ENCODE peak calls at places on chromosomes 1 and 21, in nine cellular contexts. V is AG09319; O is activated CD4-positive, alpha-beta T cell treated with anti-CD3 and anti-CD28 coated beads, Interleukin-2, amount 10 ng/mL, durations not matched to agents 7 days and 5 days; Q is H54; X is SK-N-SH; W is fibroblast of the aortic adventitia; Z is choroid plexus epithelial cell; T is foreskin fibroblast; D is SW480. A is an unnamed sample.

GRCh38 chr1:55632906-55633305 is 417.7 kb upstream of the USP24 start:
- DNase-seq in W (no peak), T (no peak), Q (no peak), X (no peak), O (no peak), D (no peak), Z (peak; percentile 54), V (no peak), A (no peak)

GRCh38 chr21:41156128-41156527 is 11.8 kb upstream of the BACE2 start:
- DNase-seq in Z (no peak), X (no peak), T (no peak), Q (no peak), D (no peak), V (no peak), O (no peak), W (no peak), A (no peak)

GRCh38 chr1:225963735-225964530 is 22.9 kb upstream of the LEFTY2 start:
- DNase-seq in D (no peak), W (no peak), Z (no peak), V (no peak), O (no peak), T (no peak), X (no peak), Q (no peak), A (no peak)

GRCh38 chr1:212606734-212607205 is 1.8 kb upstream of the ATF3 start:
- DNase-seq in V (no peak), W (no peak), T (no peak), O (peak; percentile 76), D (peak; percentile 78), X (peak; percentile 47), Q (no peak), Z (no peak), A (no peak)

GRCh38 chr1:196997428-196997827 is 20.1 kb downstream of the CFHR5 start:
- DNase-seq in D (no peak), Z (peak; percentile 87), W (peak; percentile 94), Q (no peak), T (no peak), X (no peak), O (no peak), V (peak; percentile 1), A (peak; percentile 92)

GRCh38 chr1:27141266-27142003 is 13.5 kb downstream of the SLC9A1 start:
- DNase-seq in T (no peak), Q (no peak), V (no peak), X (no peak), W (no peak), Z (no peak), D (peak; percentile 79), O (no peak), A (no peak)

GRCh38 chr1:39688706-39689105 is 2.5 kb downstream of the HPCAL4 start:
- DNase-seq in D (peak; percentile 17), V (no peak), T (no peak), X (no peak), W (no peak), Z (no peak), O (no peak), Q (no peak), A (no peak)

GRCh38 chr1:231319080-231319479 is 18.6 kb downstream of the EXOC8 start:
- DNase-seq in T (no peak), X (no peak), Z (no peak), V (no peak), O (no peak), Q (no peak), D (no peak), W (no peak), A (no peak)

GRCh38 chr1:27473755-27474154 is 16.2 kb downstream of the WASF2 start:
- DNase-seq in W (no peak), O (no peak), Q (no peak), Z (no peak), X (no peak), D (no peak), T (no peak), V (no peak), A (no peak)

GRCh38 chr1:17440827-17441168 is 1.3 kb upstream of the RCC2 start:
- DNase-seq in X (no peak), D (peak; percentile 20), V (no peak), Z (no peak), W (no peak), Q (no peak), T (no peak), O (no peak), A (no peak)

GRCh38 chr1:40014812-40015594 is 25.5 kb upstream of the CAP1 start:
- DNase-seq in D (peak; percentile 53), O (no peak), V (no peak), T (peak; percentile 84), Q (peak; percentile 81), W (peak; percentile 82), X (no peak), Z (peak; percentile 83), A (peak; percentile 53)

GRCh38 chr1:68049941-68050878 is at the start of gene DIRAS3:
- DNase-seq in D (peak; percentile 13), X (peak; percentile 34), O (no peak), V (no peak), Z (peak; percentile 68), Q (no peak), W (peak; percentile 52), T (peak; percentile 35), A (peak; percentile 28)

GRCh38 chr1:33086384-33086850 is 5.5 kb downstream of the AZIN2 start:
- DNase-seq in D (peak; percentile 68), X (peak; percentile 80), V (peak; percentile 49), Z (peak; percentile 92), Q (no peak), T (peak; percentile 49), W (peak; percentile 86), O (peak; percentile 53), A (peak; percentile 88)

GRCh38 chr1:1833916-1834325 is 55.7 kb upstream of the NADK start:
- DNase-seq in X (no peak), T (peak; percentile 8), V (no peak), Q (no peak), O (no peak), D (no peak), Z (peak; percentile 71), W (no peak), A (peak; percentile 67)

GRCh38 chr1:57623039-57623790 is 199.4 kb upstream of the DAB1 start:
- DNase-seq in Z (peak; percentile 64), Q (peak; percentile 7), W (no peak), V (no peak), T (no peak), D (peak; percentile 85), O (no peak), X (no peak), A (peak; percentile 42)

GRCh38 chr1:17632106-17632505 is 92.6 kb downstream of the ARHGEF10L start:
- DNase-seq in Q (no peak), Z (no peak), X (no peak), T (no peak), O (no peak), V (no peak), D (no peak), W (no peak), A (no peak)

GRCh38 chr1:201535778-201536245 is 3.1 kb upstream of the NAV1 start:
- DNase-seq in T (no peak), W (peak; percentile 56), D (no peak), Z (no peak), Q (no peak), X (no peak), V (no peak), O (no peak), A (no peak)

GRCh38 chr1:177032434-177032833 is 132.1 kb downstream of the ASTN1 start:
- DNase-seq in W (no peak), D (no peak), V (no peak), O (no peak), T (no peak), X (no peak), Q (no peak), Z (no peak), A (no peak)

GRCh38 chr1:170590921-170591705 is 59.1 kb downstream of the GORAB start:
- DNase-seq in W (no peak), O (no peak), D (no peak), T (no peak), Q (no peak), Z (no peak), V (no peak), X (no peak), A (no peak)

A was measured in cardiac fibroblast.